ENCODE peak calls at places on chromosome 10, in ten cellular contexts. D is esophagus squamous epithelium, W is mucosa of descending colon, Z is HFF-Myc, V is GM13977, Q is Caco-2, J is WTC11, U is tibial artery, G is upper lobe of right lung, S is epithelial cell of esophagus. K is an unnamed sample.

GRCh38 chr10:8047452-8048280 is 6.8 kb upstream of the GATA3 start:
- DNase-seq in D (no peak), W (no peak), Z (no peak), V (no peak), Q (no peak), J (no peak), U (no peak), G (no peak), S (no peak), K (no peak)

GRCh38 chr10:91629715-91630549 is 2.9 kb downstream of the PPP1R3C start:
- DNase-seq in D (no peak), W (no peak), Z (no peak), V (no peak), Q (no peak), J (no peak), U (no peak), G (no peak), S (peak), K (no peak)

GRCh38 chr10:110923856-110924493 is 4.6 kb downstream of the SHOC2 start:
- DNase-seq in D (no peak), W (no peak), Z (no peak), V (no peak), Q (no peak), J (no peak), U (no peak), G (no peak), S (no peak), K (no peak)

GRCh38 chr10:131070856-131071255 is 240.7 kb downstream of the TCERG1L start:
- DNase-seq in D (no peak), W (no peak), Z (no peak), V (no peak), Q (no peak), J (no peak), U (peak), G (peak), S (no peak), K (no peak)

GRCh38 chr10:119335671-119336353 is 128.4 kb downstream of the GRK5 start:
- DNase-seq in D (no peak), W (no peak), Z (no peak), V (no peak), Q (no peak), J (no peak), U (no peak), G (no peak), S (no peak), K (no peak)

GRCh38 chr10:100837300-100837699 is 75.5 kb upstream of the SLF2 start:
- DNase-seq in D (no peak), W (no peak), Z (no peak), V (no peak), Q (no peak), J (no peak), U (no peak), G (no peak), S (no peak), K (no peak)

GRCh38 chr10:5530846-5531557 is 6.2 kb downstream of the CALML3 start:
- DNase-seq in D (no peak), W (peak), Z (no peak), V (no peak), Q (no peak), J (peak), U (peak), G (peak), S (no peak), K (no peak)

GRCh38 chr10:28503114-28503513 is 29.8 kb upstream of the WAC start:
- DNase-seq in D (no peak), W (peak), Z (peak), V (no peak), Q (peak), J (no peak), U (no peak), G (no peak), S (peak), K (no peak)

GRCh38 chr10:119701861-119702260 is 24.0 kb upstream of the INPP5F start:
- DNase-seq in D (no peak), W (no peak), Z (no peak), V (no peak), Q (no peak), J (no peak), U (no peak), G (no peak), S (peak), K (no peak)

GRCh38 chr10:48940958-48941357 is 1.3 kb upstream of the LRRC18 start:
- DNase-seq in D (no peak), W (no peak), Z (no peak), V (no peak), Q (no peak), J (no peak), U (no peak), G (no peak), S (no peak), K (no peak)

GRCh38 chr10:35352508-35352907 is 16.2 kb downstream of the CCNY start:
- DNase-seq in D (no peak), W (no peak), Z (no peak), V (no peak), Q (no peak), J (no peak), U (no peak), G (no peak), S (no peak), K (no peak)

GRCh38 chr10:22713853-22714523 is 390 bp downstream of the PIP4K2A start:
- DNase-seq in D (no peak), W (no peak), Z (no peak), V (no peak), Q (no peak), J (peak), U (peak), G (peak), S (no peak), K (no peak)

GRCh38 chr10:120832106-120832505 is 19.1 kb upstream of the WDR11 start:
- DNase-seq in D (no peak), W (no peak), Z (no peak), V (no peak), Q (no peak), J (no peak), U (no peak), G (no peak), S (no peak), K (no peak)

GRCh38 chr10:660980-661890 is 28.2 kb downstream of the DIP2C start:
- DNase-seq in D (no peak), W (peak), Z (no peak), V (no peak), Q (no peak), J (no peak), U (no peak), G (peak), S (no peak), K (no peak)

GRCh38 chr10:87664276-87664687 is 4.6 kb downstream of the PAPSS2 start:
- DNase-seq in D (no peak), W (no peak), Z (no peak), V (no peak), Q (no peak), J (no peak), U (no peak), G (no peak), S (no peak), K (no peak)

GRCh38 chr10:36412942-36413341 is 712.5 kb upstream of the ANKRD30A start:
- DNase-seq in D (no peak), W (no peak), Z (no peak), V (no peak), Q (no peak), J (no peak), U (no peak), G (no peak), S (peak), K (no peak)

GRCh38 chr10:100728928-100729876 is 16.2 kb upstream of the PAX2 start:
- DNase-seq in D (no peak), W (no peak), Z (no peak), V (no peak), Q (peak), J (peak), U (no peak), G (peak), S (peak), K (no peak)

GRCh38 chr10:124535731-124536495 is 74.3 kb downstream of the LHPP start:
- DNase-seq in D (no peak), W (no peak), Z (no peak), V (peak), Q (no peak), J (no peak), U (no peak), G (no peak), S (no peak), K (no peak)

GRCh38 chr10:51894752-51895151 is 195.4 kb upstream of the CSTF2T start:
- DNase-seq in D (no peak), W (no peak), Z (no peak), V (no peak), Q (no peak), J (no peak), U (no peak), G (no peak), S (no peak), K (no peak)

GRCh38 chr10:113960617-113961260 is 82.9 kb upstream of the ADRB1 start:
- DNase-seq in D (no peak), W (peak), Z (no peak), V (peak), Q (peak), J (no peak), U (no peak), G (no peak), S (peak), K (no peak)

GRCh38 chr10:71521504-71522290 is 125.0 kb downstream of the CDH23 start:
- DNase-seq in D (no peak), W (no peak), Z (no peak), V (no peak), Q (no peak), J (no peak), U (no peak), G (no peak), S (peak), K (no peak)

GRCh38 chr10:6023661-6024333 is 38.4 kb downstream of the IL2RA start:
- DNase-seq in D (no peak), W (no peak), Z (no peak), V (no peak), Q (no peak), J (no peak), U (no peak), G (no peak), S (peak), K (no peak)

GRCh38 chr10:18140149-18140956 is at the start of gene CACNB2:
- DNase-seq in D (no peak), W (peak), Z (no peak), V (peak), Q (peak), J (peak), U (peak), G (peak), S (peak), K (peak)

GRCh38 chr10:23432639-23433038 is 6.2 kb upstream of the OTUD1 start:
- DNase-seq in D (no peak), W (no peak), Z (no peak), V (no peak), Q (no peak), J (no peak), U (no peak), G (no peak), S (peak), K (no peak)

GRCh38 chr10:58577394-58577793 is 64.7 kb downstream of the BICC1 start:
- DNase-seq in D (no peak), W (no peak), Z (no peak), V (no peak), Q (no peak), J (no peak), U (no peak), G (no peak), S (no peak), K (no peak)

GRCh38 chr10:103804866-103805265 is 50.5 kb downstream of the SH3PXD2A start:
- DNase-seq in D (no peak), W (no peak), Z (no peak), V (no peak), Q (no peak), J (no peak), U (no peak), G (no peak), S (no peak), K (no peak)

GRCh38 chr10:19498348-19499290 is 317.6 kb upstream of the PLXDC2 start:
- DNase-seq in D (no peak), W (no peak), Z (no peak), V (no peak), Q (no peak), J (no peak), U (peak), G (no peak), S (peak), K (no peak)

GRCh38 chr10:26640391-26640790 is 57.1 kb upstream of the PDSS1 start:
- DNase-seq in D (no peak), W (no peak), Z (no peak), V (no peak), Q (no peak), J (no peak), U (no peak), G (no peak), S (no peak), K (no peak)

GRCh38 chr10:117318909-117319308 is 56.3 kb downstream of the PDZD8 start:
- DNase-seq in D (no peak), W (no peak), Z (no peak), V (no peak), Q (no peak), J (no peak), U (no peak), G (no peak), S (no peak), K (no peak)

GRCh38 chr10:43045246-43045621 is 31.6 kb upstream of the RET start:
- DNase-seq in D (no peak), W (no peak), Z (no peak), V (no peak), Q (no peak), J (no peak), U (peak), G (no peak), S (no peak), K (no peak)

GRCh38 chr10:13921941-13922340 is 335.2 kb downstream of the PRPF18 start:
- DNase-seq in D (no peak), W (no peak), Z (no peak), V (no peak), Q (no peak), J (no peak), U (no peak), G (no peak), S (no peak), K (no peak)

GRCh38 chr10:69449841-69450240 is 1.4 kb upstream of the TSPAN15 start:
- DNase-seq in D (no peak), W (peak), Z (peak), V (peak), Q (peak), J (peak), U (peak), G (peak), S (peak), K (peak)

GRCh38 chr10:6299234-6299633 is 96.5 kb downstream of the PFKFB3 start:
- DNase-seq in D (no peak), W (no peak), Z (no peak), V (no peak), Q (no peak), J (no peak), U (no peak), G (no peak), S (peak), K (no peak)

GRCh38 chr10:35422236-35422635 is 85.9 kb downstream of the CCNY start:
- DNase-seq in D (no peak), W (no peak), Z (no peak), V (no peak), Q (no peak), J (no peak), U (no peak), G (no peak), S (peak), K (no peak)

GRCh38 chr10:78781251-78781913 is 287.4 kb upstream of the ZMIZ1 start:
- DNase-seq in D (no peak), W (no peak), Z (no peak), V (no peak), Q (no peak), J (no peak), U (no peak), G (peak), S (no peak), K (no peak)

GRCh38 chr10:96618648-96619047 is 31.8 kb upstream of the TM9SF3 start:
- DNase-seq in D (no peak), W (peak), Z (no peak), V (no peak), Q (no peak), J (no peak), U (peak), G (no peak), S (no peak), K (no peak)

GRCh38 chr10:6202098-6202683 is 541 bp upstream of the PFKFB3 start:
- DNase-seq in D (no peak), W (no peak), Z (no peak), V (no peak), Q (no peak), J (peak), U (no peak), G (peak), S (no peak), K (no peak)

GRCh38 chr10:130398090-130398994 is 262.2 kb downstream of the GLRX3 start:
- DNase-seq in D (no peak), W (no peak), Z (no peak), V (no peak), Q (no peak), J (no peak), U (no peak), G (no peak), S (no peak), K (no peak)

GRCh38 chr10:58320351-58321065 is 14.3 kb upstream of the UBE2D1 start:
- DNase-seq in D (no peak), W (no peak), Z (no peak), V (no peak), Q (no peak), J (no peak), U (no peak), G (no peak), S (no peak), K (no peak)

DNA sequence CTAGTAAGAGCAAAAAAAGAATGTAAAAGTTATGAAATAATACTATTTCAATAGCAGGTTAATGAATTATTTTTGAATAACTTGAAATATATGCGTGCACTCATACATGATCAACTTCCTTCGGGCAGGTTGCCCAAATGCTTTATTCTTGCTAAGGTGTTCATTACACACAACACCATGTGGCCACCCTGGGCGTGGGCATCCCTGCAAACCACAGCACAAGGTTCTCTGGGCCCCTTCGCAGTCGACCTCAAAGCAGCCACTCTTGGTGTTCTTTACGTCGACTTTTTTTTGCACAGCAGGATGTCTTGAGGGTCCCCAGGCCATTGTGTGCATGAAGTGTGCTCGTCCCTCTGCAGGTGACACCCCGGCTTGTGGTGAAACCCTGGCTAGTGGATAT is 300.7 kb upstream of the PITRM1 start:
- DNase-seq in D (no peak), W (no peak), Z (no peak), V (no peak), Q (no peak), J (no peak), U (no peak), G (no peak), S (peak), K (no peak)
- TF ChIP-seq CTCF in D (no peak), W (no peak), Z (no peak), V (no peak), Q (no peak), J (no peak), U (no peak), G (no peak), S (no peak), K (no peak)

GRCh38 chr10:132457328-132458070 is 60.5 kb downstream of the PWWP2B start:
- DNase-seq in D (no peak), W (peak), Z (no peak), V (no peak), Q (no peak), J (no peak), U (no peak), G (no peak), S (no peak), K (no peak)
- TF ChIP-seq CTCF in D (no peak), W (no peak), Z (no peak), V (no peak), Q (no peak), J (no peak), U (no peak), G (no peak), S (no peak), K (no peak)

GRCh38 chr10:61904711-61905445 is 3.4 kb downstream of the ARID5B start:
- DNase-seq in D (no peak), W (no peak), Z (peak), V (peak), Q (peak), J (no peak), U (no peak), G (no peak), S (peak), K (no peak)
- TF ChIP-seq CTCF in D (no peak), W (no peak), Z (peak), V (no peak), Q (peak), J (no peak), U (no peak), G (peak), S (peak), K (peak)

GRCh38 chr10:102564209-102564834 is 60.5 kb downstream of the SUFU start:
- DNase-seq in D (no peak), W (no peak), Z (no peak), V (no peak), Q (no peak), J (no peak), U (no peak), G (peak), S (no peak), K (no peak)

GRCh38 chr10:102565793-102566192 is 62.0 kb downstream of the SUFU start:
- DNase-seq in D (no peak), W (no peak), Z (no peak), V (no peak), Q (no peak), J (peak), U (no peak), G (no peak), S (no peak), K (no peak)
- TF ChIP-seq CTCF in D (no peak), W (no peak), Z (peak), V (no peak), Q (no peak), J (peak), U (no peak), G (peak), S (no peak), K (no peak)

GRCh38 chr10:33046792-33047191 is 88.8 kb upstream of the ITGB1 start:
- DNase-seq in D (no peak), W (no peak), Z (no peak), V (no peak), Q (no peak), J (no peak), U (no peak), G (no peak), S (no peak), K (no peak)
- TF ChIP-seq CTCF in D (no peak), W (no peak), Z (no peak), V (no peak), Q (no peak), J (no peak), U (no peak), G (no peak), S (no peak), K (no peak)

GRCh38 chr10:30390207-30390606 is 41.1 kb upstream of the MTPAP start:
- DNase-seq in D (no peak), W (no peak), Z (no peak), V (no peak), Q (no peak), J (no peak), U (no peak), G (no peak), S (no peak), K (no peak)

GRCh38 chr10:30386801-30387588 is 37.9 kb upstream of the MTPAP start:
- DNase-seq in D (no peak), W (no peak), Z (no peak), V (no peak), Q (no peak), J (no peak), U (no peak), G (no peak), S (peak), K (no peak)

GRCh38 chr10:30389543-30389942 is 40.5 kb upstream of the MTPAP start:
- DNase-seq in D (no peak), W (no peak), Z (no peak), V (no peak), Q (no peak), J (no peak), U (no peak), G (no peak), S (no peak), K (no peak)

GRCh38 chr10:30384791-30385201 is 35.7 kb upstream of the MTPAP start:
- DNase-seq in D (no peak), W (no peak), Z (no peak), V (peak), Q (peak), J (peak), U (no peak), G (peak), S (peak), K (peak)

GRCh38 chr10:30387646-30388243 is 38.7 kb upstream of the MTPAP start:
- DNase-seq in D (no peak), W (no peak), Z (no peak), V (no peak), Q (no peak), J (no peak), U (no peak), G (no peak), S (peak), K (no peak)
- TF ChIP-seq CTCF in D (no peak), W (no peak), Z (no peak), V (no peak), Q (no peak), J (no peak), U (no peak), G (no peak), S (peak), K (no peak)

DNA sequence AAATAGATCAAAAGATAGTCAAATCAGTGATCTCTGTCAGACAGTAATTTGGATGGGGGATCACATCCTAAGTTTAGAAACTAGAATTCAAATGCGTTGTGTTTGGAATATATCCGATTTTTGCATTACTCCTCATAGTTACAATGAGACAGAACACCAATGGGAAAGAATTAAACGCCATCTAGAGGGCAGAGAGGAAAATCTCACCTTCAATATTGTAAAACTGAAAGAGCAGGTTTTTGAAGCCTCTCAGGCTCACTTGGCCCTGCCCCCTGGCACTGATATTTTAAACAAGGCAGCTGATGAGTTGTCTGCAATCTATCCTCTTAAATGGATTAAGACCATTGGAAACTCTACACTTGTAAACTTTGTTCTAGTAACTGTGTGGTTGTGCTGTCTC is 17.7 kb downstream of the FRG2B start:
- DNase-seq in D (no peak), W (no peak), Z (no peak), V (no peak), Q (no peak), J (no peak), U (no peak), G (no peak), S (peak), K (no peak)
- TF ChIP-seq CTCF in D (peak), W (no peak), Z (peak), V (peak), Q (peak), J (no peak), U (peak), G (peak), S (no peak), K (peak)

K was measured in neural crest cell.